ENCODE peak calls at places on chromosomes 13 and 19, in nine cellular contexts. Z is glutamatergic neuron, O is Caco-2, W is nephron progenitor cell, T is pancreas, R is tibial artery, U is fibroblast of mammary gland, F is brain microvascular endothelial cell, H is choroid plexus epithelial cell. M is an unnamed sample.

GRCh38 chr19:39199025-39199424 is 2.3 kb downstream of the NCCRP1 start:
- DNase-seq in Z (peak; percentile 41), O (no peak), W (peak; percentile 77), T (peak; percentile 93), R (no peak), U (peak; percentile 73), F (no peak), H (peak; percentile 37), M (no peak)

GRCh38 chr19:28281676-28282075 is 931.3 kb downstream of the UQCRFS1 start:
- DNase-seq in Z (no peak), O (no peak), W (no peak), T (no peak), R (no peak), U (no peak), F (no peak), H (no peak), M (no peak)

GRCh38 chr13:37602743-37603381 is 4.3 kb upstream of the POSTN start:
- DNase-seq in Z (no peak), O (no peak), W (no peak), T (no peak), R (no peak), U (peak; percentile 60), F (no peak), H (peak; percentile 61), M (no peak)

GRCh38 chr13:19178901-19179593 is 2.6 kb downstream of the TUBA3C start:
- DNase-seq in Z (no peak), O (no peak), W (no peak), T (no peak), R (no peak), U (no peak), F (no peak), H (no peak), M (no peak)

GRCh38 chr13:111537115-111537728 is 216.8 kb downstream of the TEX29 start:
- DNase-seq in Z (no peak), O (no peak), W (no peak), T (no peak), R (peak; percentile 37), U (no peak), F (no peak), H (no peak), M (no peak)

GRCh38 chr13:33392794-33393371 is 107.3 kb upstream of the STARD13 start:
- DNase-seq in Z (no peak), O (no peak), W (no peak), T (no peak), R (no peak), U (no peak), F (no peak), H (no peak), M (no peak)

GRCh38 chr19:32814046-32814445 is 55.5 kb downstream of the SLC7A9 start:
- DNase-seq in Z (no peak), O (no peak), W (no peak), T (no peak), R (no peak), U (no peak), F (no peak), H (no peak), M (no peak)

GRCh38 chr13:113441661-113442060 is 11.6 kb downstream of the ADPRHL1 start:
- DNase-seq in Z (no peak), O (no peak), W (no peak), T (no peak), R (peak; percentile 54), U (no peak), F (no peak), H (no peak), M (no peak)

GRCh38 chr13:79352107-79352506 is 53.9 kb downstream of the RBM26 start:
- DNase-seq in Z (no peak), O (no peak), W (no peak), T (no peak), R (no peak), U (no peak), F (peak; percentile 20), H (no peak), M (no peak)

GRCh38 chr19:35748106-35749020 is at the start of gene LIN37:
- DNase-seq in Z (peak; percentile 98), O (peak; percentile 99), W (peak; percentile 96), T (peak; percentile 99), R (peak; percentile 100), U (peak; percentile 99), F (peak; percentile 99), H (peak; percentile 100), M (peak; percentile 99)

GRCh38 chr19:18475762-18476331 is 37.9 kb upstream of the ISYNA1 start:
- DNase-seq in Z (no peak), O (no peak), W (no peak), T (no peak), R (no peak), U (no peak), F (no peak), H (no peak), M (no peak)

GRCh38 chr19:18476507-18477041 is 38.6 kb upstream of the ISYNA1 start:
- DNase-seq in Z (no peak), O (no peak), W (no peak), T (no peak), R (no peak), U (no peak), F (no peak), H (no peak), M (no peak)

GRCh38 chr19:18478545-18479311 is 40.8 kb upstream of the ISYNA1 start:
- DNase-seq in Z (no peak), O (peak; percentile 37), W (no peak), T (peak; percentile 70), R (peak; percentile 92), U (peak; percentile 87), F (peak; percentile 73), H (peak; percentile 89), M (peak; percentile 73)

GRCh38 chr19:18477974-18478373 is 40.0 kb upstream of the ISYNA1 start:
- DNase-seq in Z (peak; percentile 74), O (no peak), W (no peak), T (no peak), R (no peak), U (no peak), F (no peak), H (no peak), M (no peak)

GRCh38 chr19:18477042-18477760 is 39.3 kb upstream of the ISYNA1 start:
- DNase-seq in Z (no peak), O (no peak), W (no peak), T (no peak), R (no peak), U (no peak), F (no peak), H (peak; percentile 56), M (no peak)
- TF ChIP-seq CTCF in Z (peak; percentile 23), O (peak; percentile 24), W (no peak), T (no peak), R (no peak), U (peak; percentile 8), F (peak; percentile 48), H (peak; percentile 57), M (no peak)

GRCh38 chr19:14089662-14090508 is 666 bp downstream of the SAMD1 start:
- DNase-seq in Z (peak; percentile 74), O (peak; percentile 62), W (peak; percentile 74), T (no peak), R (peak; percentile 71), U (peak; percentile 64), F (peak; percentile 35), H (peak; percentile 77), M (no peak)
- TF ChIP-seq CTCF in Z (no peak), O (no peak), W (no peak), T (no peak), R (no peak), U (no peak), F (no peak), H (no peak), M (no peak)

GRCh38 chr19:1648926-1649541 is 3.4 kb downstream of the TCF3 start:
- DNase-seq in Z (no peak), O (no peak), W (no peak), T (no peak), R (no peak), U (no peak), F (no peak), H (no peak), M (no peak)

GRCh38 chr19:1651548-1652394 is 644 bp downstream of the TCF3 start:
- DNase-seq in Z (peak; percentile 48), O (peak; percentile 46), W (peak; percentile 48), T (peak; percentile 41), R (no peak), U (peak; percentile 25), F (no peak), H (peak; percentile 39), M (no peak)

GRCh38 chr19:1649706-1650626 is 2.4 kb downstream of the TCF3 start:
- DNase-seq in Z (peak; percentile 15), O (no peak), W (no peak), T (peak; percentile 14), R (no peak), U (no peak), F (no peak), H (no peak), M (no peak)

GRCh38 chr19:1651061-1651547 is 1.3 kb downstream of the TCF3 start:
- DNase-seq in Z (peak; percentile 57), O (no peak), W (peak; percentile 48), T (peak; percentile 25), R (no peak), U (peak; percentile 24), F (no peak), H (peak; percentile 48), M (no peak)

GRCh38 chr19:1650627-1651009 is 1.8 kb downstream of the TCF3 start:
- DNase-seq in Z (no peak), O (no peak), W (no peak), T (no peak), R (no peak), U (no peak), F (no peak), H (peak; percentile 31), M (no peak)
- TF ChIP-seq CTCF in Z (no peak), O (no peak), W (no peak), T (no peak), R (no peak), U (no peak), F (peak; percentile 16), H (peak; percentile 10), M (no peak)

GRCh38 chr13:30855569-30855968 is 50.5 kb upstream of the MEDAG start:
- DNase-seq in Z (no peak), O (no peak), W (no peak), T (no peak), R (no peak), U (no peak), F (no peak), H (no peak), M (no peak)

GRCh38 chr13:30859326-30859725 is 46.7 kb upstream of the MEDAG start:
- DNase-seq in Z (no peak), O (no peak), W (no peak), T (no peak), R (no peak), U (no peak), F (no peak), H (peak; percentile 63), M (no peak)

GRCh38 chr13:30857636-30858035 is 48.4 kb upstream of the MEDAG start:
- DNase-seq in Z (no peak), O (no peak), W (no peak), T (no peak), R (no peak), U (no peak), F (no peak), H (no peak), M (no peak)

GRCh38 chr13:30856004-30856790 is 49.9 kb upstream of the MEDAG start:
- DNase-seq in Z (no peak), O (no peak), W (no peak), T (no peak), R (peak; percentile 11), U (no peak), F (no peak), H (no peak), M (no peak)

DNA sequence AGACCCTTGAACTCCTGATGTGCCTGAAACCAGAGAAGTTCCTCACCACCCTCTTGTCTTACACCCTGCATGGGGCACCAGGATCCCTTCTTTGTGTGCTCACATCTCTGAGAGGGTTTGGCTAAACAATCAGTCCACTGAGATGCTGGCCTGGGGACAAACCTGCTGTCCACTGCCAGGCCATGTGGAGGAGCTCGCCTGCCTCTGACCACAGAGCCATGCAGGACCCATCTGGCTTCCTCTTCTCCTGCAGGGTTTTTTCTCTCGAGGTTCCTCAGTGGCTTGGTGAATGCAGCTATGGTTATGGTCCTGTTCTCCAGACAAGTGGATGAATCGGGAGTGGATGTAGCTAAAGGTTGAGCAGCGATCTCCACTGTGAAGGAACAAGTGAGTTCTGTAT is 49.1 kb upstream of the MEDAG start:
- DNase-seq in Z (no peak), O (no peak), W (no peak), T (no peak), R (no peak), U (no peak), F (no peak), H (no peak), M (no peak)
- TF ChIP-seq CTCF in Z (no peak), O (no peak), W (no peak), T (no peak), R (no peak), U (no peak), F (peak; percentile 35), H (peak; percentile 13), M (no peak)

M was measured in omental fat pad.